ENCODE peak calls at places on chromosome 15, in seven cellular contexts. X, E, Q, P, R, H and F are unnamed samples.

GRCh38 chr15:56356616-56357015 is 8.6 kb upstream of the TEX9 start:
- DNase-seq in X (peak; percentile 58), Q (no peak), E (no peak), H (no peak), R (peak; percentile 32), P (no peak), F (no peak)

GRCh38 chr15:31091531-31091930 is 10.0 kb downstream of the TRPM1 start:
- DNase-seq in X (no peak), P (no peak), Q (peak; percentile 44), R (no peak), E (no peak), H (no peak), F (no peak)

GRCh38 chr15:22257668-22258401 is 177.5 kb downstream of the OR4M2 start:
- DNase-seq in E (no peak), X (no peak), P (no peak), H (no peak), Q (no peak), R (no peak), F (no peak)

GRCh38 chr15:85748729-85749128 is 46.0 kb downstream of the KLHL25 start:
- DNase-seq in H (peak; percentile 52), Q (no peak), R (no peak), X (peak; percentile 37), P (no peak), E (no peak), F (no peak)

GRCh38 chr15:52960283-52960682 is 170.1 kb upstream of the ONECUT1 start:
- DNase-seq in Q (peak; percentile 5), H (no peak), R (no peak), E (no peak), P (no peak), X (no peak), F (no peak)

GRCh38 chr15:45171912-45172311 is 15.9 kb downstream of the SHF start:
- DNase-seq in Q (no peak), E (no peak), P (no peak), X (no peak), R (no peak), H (no peak), F (no peak)

GRCh38 chr15:70566047-70566835 is 197.1 kb downstream of the UACA start:
- DNase-seq in R (no peak), E (no peak), P (no peak), Q (no peak), H (no peak), X (peak; percentile 10), F (peak; percentile 37)

GRCh38 chr15:62895139-62895866 is 147.2 kb upstream of the TPM1 start:
- DNase-seq in X (no peak), H (no peak), P (no peak), E (no peak), R (peak; percentile 76), Q (peak; percentile 91), F (peak; percentile 87)

GRCh38 chr15:45387379-45388007 is 9.1 kb upstream of the GATM start:
- DNase-seq in Q (peak; percentile 7), R (no peak), E (no peak), P (no peak), H (no peak), X (no peak), F (no peak)

GRCh38 chr15:65829150-65829764 is 37.2 kb upstream of the DENND4A start:
- DNase-seq in X (no peak), R (peak; percentile 38), E (no peak), H (no peak), Q (peak; percentile 60), P (no peak), F (peak; percentile 56)

GRCh38 chr15:66780172-66780972 is 78.3 kb downstream of the SMAD6 start:
- DNase-seq in P (no peak), Q (peak; percentile 44), H (peak; percentile 54), E (peak; percentile 25), X (no peak), R (peak; percentile 75), F (peak; percentile 67)

GRCh38 chr15:61411941-61412510 is 182.9 kb upstream of the RORA start:
- DNase-seq in X (no peak), P (no peak), Q (no peak), H (no peak), E (no peak), R (no peak), F (no peak)

GRCh38 chr15:36914466-36914865 is 185.9 kb downstream of the MEIS2 start:
- DNase-seq in P (no peak), X (no peak), Q (no peak), E (no peak), R (peak; percentile 59), H (no peak), F (peak; percentile 60)

DNA sequence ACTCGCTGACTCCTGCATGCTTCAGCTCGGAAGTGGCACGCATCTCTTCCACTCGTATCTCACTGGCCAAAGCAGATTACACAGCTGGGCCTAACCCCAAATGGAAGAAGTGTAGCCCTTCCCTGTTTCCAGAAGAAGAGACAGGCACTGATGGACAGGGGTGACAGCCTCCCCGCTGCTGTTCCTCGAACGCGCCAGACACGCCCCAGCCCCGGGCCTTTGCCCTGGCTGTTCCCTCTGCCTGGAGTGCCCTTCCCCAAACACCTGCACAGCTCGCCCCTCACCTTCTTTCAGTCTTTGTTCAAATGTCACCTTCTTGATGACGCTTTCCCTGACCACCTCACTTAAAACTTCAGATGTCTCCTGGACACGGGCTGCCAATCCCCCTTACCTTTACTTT is 26.0 kb upstream of the CYP11A1 start:
- DNase-seq in Q (no peak), P (no peak), R (no peak), X (no peak), H (no peak), E (no peak), F (no peak)
- TF ChIP-seq CTCF in Q (no peak), P (no peak), R (no peak), X (no peak), H (no peak), E (no peak), F (no peak)

DNA sequence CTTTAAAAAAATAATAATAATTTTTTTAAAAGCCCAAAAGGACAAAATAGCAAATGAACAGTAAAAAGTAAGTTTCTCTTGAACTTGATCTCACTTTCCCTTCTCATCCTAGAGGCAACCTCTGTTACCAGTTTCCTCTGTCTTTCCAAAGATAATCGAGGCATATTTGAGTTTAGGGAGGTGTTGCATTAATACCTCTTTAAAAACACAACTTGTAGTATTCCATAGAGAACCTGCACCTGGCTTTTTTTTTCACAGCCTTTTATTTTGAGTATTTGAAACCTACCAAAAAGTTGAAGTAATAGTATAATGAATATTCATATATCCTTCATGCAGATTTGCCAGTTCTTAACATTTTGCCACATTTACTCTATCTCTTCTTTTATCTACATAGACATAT is 9.1 kb downstream of the CSK start:
- DNase-seq in R (no peak), H (no peak), Q (no peak), P (no peak), E (no peak), X (no peak), F (no peak)
- H3K4me3 ChIP-seq in R (no peak overlapping the region), H (no peak overlapping the region), Q (no peak overlapping the region), P (peak overlapping the region; percentile 77), E (no peak overlapping the region), X (no peak overlapping the region), F (no peak overlapping the region)

DNA sequence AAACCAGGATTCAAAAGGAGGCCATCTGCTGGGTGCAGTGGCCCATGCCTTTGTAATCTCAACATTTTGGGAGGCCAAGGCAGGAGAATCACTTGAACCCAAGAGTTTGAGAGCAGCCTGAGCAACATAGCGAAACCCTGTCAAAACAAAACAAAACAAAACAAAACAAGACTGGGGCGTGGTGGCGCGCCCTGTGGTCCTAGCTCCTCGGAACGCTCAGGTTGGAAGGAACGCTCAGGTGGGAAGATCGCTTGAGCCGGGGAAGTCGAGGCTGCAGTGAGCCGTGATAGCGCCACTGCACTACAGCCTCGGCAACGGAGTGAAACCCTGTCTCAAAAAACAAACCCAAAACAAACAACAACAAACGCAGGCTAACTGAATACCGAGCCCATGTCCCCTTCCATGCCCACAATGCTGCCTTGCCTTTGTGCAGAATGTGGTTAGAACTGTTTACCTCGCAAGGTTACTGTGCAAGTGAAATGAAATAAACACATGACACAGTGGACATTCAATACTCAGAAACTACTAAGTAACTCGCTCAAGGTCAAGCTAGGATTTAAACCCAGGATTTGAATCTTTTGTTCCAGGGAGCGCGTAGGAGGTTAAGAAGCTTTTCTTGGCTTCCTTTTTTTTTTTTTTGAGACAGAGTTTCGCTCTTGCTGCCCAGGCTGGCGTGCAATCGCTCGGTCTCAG is 766 bp upstream of the EMC4 start:
- DNase-seq in Q (peak; percentile 29), E (no peak), X (no peak), R (no peak), P (no peak), H (no peak), F (no peak)
- TF ChIP-seq CTCF in Q (peak; percentile 15), E (no peak), X (no peak), R (no peak), P (no peak), H (no peak), F (no peak)

DNA sequence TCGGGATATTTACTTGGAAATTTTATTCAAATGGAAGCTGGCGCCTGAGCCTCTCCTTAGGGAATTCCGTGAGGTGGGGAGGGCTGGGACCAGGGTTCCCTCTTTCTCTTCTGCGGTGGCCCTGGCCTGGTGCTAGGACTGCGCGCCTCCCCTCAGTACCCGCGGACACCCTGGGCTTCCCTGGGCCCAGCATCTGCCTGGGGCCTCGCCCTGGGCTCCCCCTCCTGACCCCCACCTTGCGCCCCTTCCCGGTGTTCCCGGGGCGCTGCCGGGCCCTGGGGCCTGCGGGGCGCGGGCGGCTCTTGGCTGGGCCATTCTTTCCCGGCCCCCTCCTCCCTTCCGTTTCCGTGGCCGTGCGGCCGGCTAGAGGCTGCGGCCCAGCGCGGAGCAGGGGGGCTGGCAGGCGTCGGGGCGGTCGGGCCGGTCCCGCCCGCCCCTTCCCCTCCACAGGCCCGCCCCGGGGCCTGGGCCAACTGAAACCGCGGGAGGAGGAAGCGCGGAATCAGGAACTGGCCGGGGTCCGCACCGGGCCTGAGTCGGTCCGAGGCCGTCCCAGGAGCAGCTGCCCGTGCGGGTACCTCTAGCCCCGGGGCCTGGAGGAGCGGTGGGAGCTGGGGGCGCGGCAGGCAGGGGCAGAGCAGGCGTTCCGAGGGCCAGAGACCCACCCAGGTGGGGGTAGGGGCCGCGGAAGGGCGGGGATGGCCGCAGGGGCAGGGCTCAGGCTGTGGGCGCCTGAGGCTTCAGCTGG is at the start of gene FES:
- DNase-seq in X (no peak), R (peak; percentile 49), H (peak; percentile 63), Q (no peak), P (no peak), E (peak; percentile 83), F (peak; percentile 50)
- H3K4me3 ChIP-seq in X (peak within 1 kb of the TSS; percentile 82), R (peak within 1 kb of the TSS; percentile 64), H (peak within 1 kb of the TSS; percentile 65), Q (no peak within 1 kb of the TSS), P (peak within 1 kb of the TSS; percentile 37), E (peak within 1 kb of the TSS; percentile 69), F (peak within 1 kb of the TSS; percentile 57)

GRCh38 chr15:28255965-28256364 is 66.0 kb downstream of the HERC2 start:
- DNase-seq in E (no peak), Q (no peak), P (no peak), X (no peak), H (no peak), R (no peak), F (no peak)

GRCh38 chr15:28252831-28253230 is 69.1 kb downstream of the HERC2 start:
- DNase-seq in R (no peak), Q (no peak), H (no peak), E (no peak), X (no peak), P (no peak), F (no peak)
- TF ChIP-seq CTCF in R (no peak), Q (no peak), H (no peak), E (no peak), X (no peak), P (no peak), F (no peak)

GRCh38 chr15:50906954-50907865 is 1.3 kb upstream of the AP4E1 start:
- DNase-seq in H (no peak), R (peak; percentile 4), Q (peak; percentile 29), X (no peak), E (no peak), P (peak; percentile 86), F (no peak)
- H3K4me3 ChIP-seq in H (peak overlapping the region; percentile 74), R (peak overlapping the region; percentile 86), Q (peak overlapping the region; percentile 81), X (peak overlapping the region; percentile 84), E (peak overlapping the region; percentile 98), P (peak overlapping the region; percentile 99), F (peak overlapping the region; percentile 82)

GRCh38 chr15:89129816-89130134 is 41.5 kb downstream of the ABHD2 start:
- DNase-seq in Q (no peak), P (no peak), H (no peak), E (no peak), X (no peak), R (no peak), F (no peak)
- TF ChIP-seq CTCF in Q (no peak), P (no peak), H (no peak), E (no peak), X (no peak), R (no peak), F (no peak)